ENCODE peak calls at places on chromosome 12, in six cellular contexts. R is activated T-cell treated with anti-CD3 and anti-CD28 coated beads for 1 hour, J is GM23248, N is HL-60, W is KG1, U is T-helper 9 cell. Z is an unnamed sample.

GRCh38 chr12:95790912-95791849 is 617 bp upstream of the NTN4 start:
- DNase-seq in J (peak), R (no peak), U (peak), W (peak), N (no peak), Z (no peak)

GRCh38 chr12:90953956-90954421 is 987 bp downstream of the CCER1 start:
- DNase-seq in J (no peak), R (no peak), U (no peak), W (no peak), N (no peak), Z (no peak)

GRCh38 chr12:116137318-116137717 is 140.2 kb downstream of the MED13L start:
- DNase-seq in U (no peak), N (no peak), W (no peak), R (no peak), J (no peak), Z (no peak)

GRCh38 chr12:65505321-65506121 is 227.0 kb downstream of the MSRB3 start:
- DNase-seq in J (no peak), U (no peak), W (no peak), N (no peak), R (no peak), Z (no peak)

GRCh38 chr12:49389092-49389703 is 21.9 kb downstream of the SPATS2 start:
- DNase-seq in W (no peak), R (peak), N (no peak), U (peak), J (no peak), Z (no peak)

GRCh38 chr12:71888521-71888920 is 49.0 kb downstream of the TBC1D15 start:
- DNase-seq in U (no peak), J (no peak), R (no peak), W (no peak), N (no peak), Z (no peak)

GRCh38 chr12:124231980-124232653 is 62.8 kb upstream of the RFLNA start:
- DNase-seq in W (no peak), R (no peak), J (no peak), U (no peak), N (no peak), Z (no peak)

GRCh38 chr12:104258476-104259067 is 43.0 kb downstream of the TXNRD1 start:
- DNase-seq in R (no peak), N (no peak), U (no peak), W (no peak), J (no peak), Z (no peak)

GRCh38 chr12:116544656-116545055 is 14.5 kb upstream of the MAP1LC3B2 start:
- DNase-seq in N (no peak), U (no peak), R (no peak), W (no peak), J (no peak), Z (no peak)

GRCh38 chr12:53567961-53568360 is 58.2 kb downstream of the ATF7 start:
- DNase-seq in J (peak), R (no peak), U (no peak), W (no peak), N (no peak), Z (no peak)

GRCh38 chr12:26251600-26251999 is 56.2 kb downstream of the SSPN start:
- DNase-seq in N (no peak), R (no peak), J (no peak), W (no peak), U (no peak), Z (no peak)

GRCh38 chr12:11969437-11970154 is 101.1 kb upstream of the BCL2L14 start:
- DNase-seq in W (no peak), N (no peak), U (no peak), J (no peak), R (no peak), Z (peak)

GRCh38 chr12:50055831-50056628 is 1.4 kb upstream of the ASIC1 start:
- DNase-seq in R (peak), J (peak), U (peak), W (peak), N (no peak), Z (peak)

GRCh38 chr12:57381693-57382220 is 49.1 kb downstream of the R3HDM2 start:
- DNase-seq in N (no peak), J (no peak), U (no peak), W (no peak), R (no peak), Z (no peak)

GRCh38 chr12:3213171-3213570 is 136.0 kb downstream of the TSPAN9 start:
- DNase-seq in N (no peak), R (no peak), W (no peak), U (no peak), J (no peak), Z (no peak)

GRCh38 chr12:110247340-110248095 is 33.5 kb upstream of the ATP2A2 start:
- DNase-seq in J (no peak), R (no peak), U (no peak), W (no peak), N (no peak), Z (no peak)

GRCh38 chr12:80862606-80863005 is 75.1 kb downstream of the LIN7A start:
- DNase-seq in U (no peak), W (no peak), N (no peak), J (peak), R (no peak), Z (no peak)

GRCh38 chr12:4383304-4383865 is 3.9 kb upstream of the FGF23 start:
- DNase-seq in R (no peak), J (no peak), N (no peak), U (no peak), W (no peak), Z (no peak)